ENCODE peak calls at places on chromosomes 16 and 17, in five cellular contexts. C, I, D, E and H are unnamed samples.

GRCh38 chr16:48064971-48065370 is 90.8 kb downstream of the ABCC12 start:
- DNase-seq in D (no peak), E (no peak), I (no peak), C (no peak), H (no peak)

GRCh38 chr16:83807327-83807709 is 460 bp upstream of the HSBP1 start:
- DNase-seq in C (no peak), I (no peak), D (no peak), E (no peak), H (no peak)

GRCh38 chr16:15598648-15599190 is 44.2 kb downstream of the MARF1 start:
- DNase-seq in D (no peak), E (no peak), I (no peak), C (no peak), H (no peak)

GRCh38 chr16:84557504-84557903 is 53.0 kb upstream of the MEAK7 start:
- DNase-seq in I (no peak), D (no peak), C (no peak), E (no peak), H (no peak)

GRCh38 chr17:6104956-6105355 is 34.8 kb downstream of the WSCD1 start:
- DNase-seq in I (no peak), D (peak; percentile 18), C (no peak), E (no peak), H (no peak)

GRCh38 chr17:32783602-32784001 is 93.3 kb downstream of the MYO1D start:
- DNase-seq in I (no peak), D (no peak), E (no peak), C (peak; percentile 57), H (no peak)

GRCh38 chr16:88442811-88443576 is 10.1 kb upstream of the ZFPM1 start:
- DNase-seq in I (no peak), D (peak; percentile 69), C (peak; percentile 11), E (peak; percentile 57), H (no peak)

GRCh38 chr16:85564277-85565051 is 48.7 kb upstream of the GSE1 start:
- DNase-seq in I (no peak), D (no peak), E (no peak), C (no peak), H (no peak)

GRCh38 chr17:29844339-29845048 is 85.5 kb downstream of the SSH2 start:
- DNase-seq in D (peak; percentile 18), E (no peak), C (no peak), I (no peak), H (no peak)